ENCODE peak calls at places on chromosomes 12 and 14, in nine cellular contexts. A is H1; E is right atrium auricular region; B is mammary epithelial cell; Q is lung; N is SK-N-SH; D is AG04450; K is PC-3; J is CD8-positive, alpha-beta T cell. L is an unnamed sample.

GRCh38 chr14:31965735-31966598 is 111.1 kb upstream of the ARHGAP5 start:
- DNase-seq in J (no peak), N (no peak), A (no peak), K (peak), Q (no peak), B (peak), E (no peak), D (no peak), L (peak)

GRCh38 chr12:127340381-127340780 is 926.6 kb upstream of the TMEM132C start:
- DNase-seq in B (no peak), E (no peak), Q (no peak), J (no peak), D (no peak), K (no peak), A (no peak), N (no peak), L (no peak)

GRCh38 chr12:49527361-49528130 is 11.3 kb upstream of the KCNH3 start:
- DNase-seq in Q (no peak), A (no peak), J (no peak), N (no peak), K (no peak), D (no peak), E (no peak), B (no peak), L (no peak)

GRCh38 chr12:131366261-131366871 is 344.5 kb upstream of the SFSWAP start:
- DNase-seq in D (no peak), J (no peak), N (no peak), E (no peak), K (no peak), A (no peak), Q (no peak), B (no peak), L (no peak)

GRCh38 chr12:91182664-91183455 is at the start of gene DCN:
- DNase-seq in J (no peak), D (no peak), B (no peak), N (no peak), K (no peak), E (no peak), A (no peak), Q (no peak), L (no peak)

GRCh38 chr14:85281921-85282320 is 248.0 kb upstream of the FLRT2 start:
- DNase-seq in N (no peak), E (no peak), D (no peak), Q (no peak), J (no peak), K (no peak), B (no peak), A (no peak), L (no peak)

GRCh38 chr12:69290545-69291277 is 51.3 kb downstream of the CPSF6 start:
- DNase-seq in Q (peak), J (peak), E (peak), A (peak), N (peak), B (peak), K (peak), D (peak), L (peak)

GRCh38 chr14:98444077-98444476 is 827.9 kb downstream of the BCL11B start:
- DNase-seq in N (no peak), D (no peak), J (peak), Q (no peak), A (no peak), B (no peak), E (no peak), K (no peak), L (no peak)

GRCh38 chr14:34775922-34776321 is 61.5 kb upstream of the CFL2 start:
- DNase-seq in Q (no peak), N (no peak), B (no peak), E (no peak), D (no peak), K (no peak), J (no peak), A (no peak), L (no peak)

GRCh38 chr14:89848165-89848564 is 106.4 kb downstream of the EFCAB11 start:
- DNase-seq in K (no peak), J (no peak), B (no peak), A (no peak), Q (no peak), D (no peak), E (no peak), N (no peak), L (peak)

GRCh38 chr14:100417466-100417865 is 94.3 kb downstream of the SLC25A47 start:
- DNase-seq in J (no peak), D (peak), A (peak), Q (no peak), B (peak), N (peak), E (peak), K (peak), L (peak)

GRCh38 chr12:77190022-77190421 is 124.7 kb upstream of the E2F7 start:
- DNase-seq in J (no peak), Q (no peak), B (peak), D (peak), E (no peak), K (no peak), A (no peak), N (no peak), L (peak)

GRCh38 chr12:54413284-54414190 is 5.5 kb downstream of the ITGA5 start:
- DNase-seq in N (no peak), J (peak), A (no peak), B (no peak), Q (peak), E (no peak), D (no peak), K (no peak), L (peak)

GRCh38 chr12:89019439-89020120 is 332.7 kb downstream of the DUSP6 start:
- DNase-seq in J (peak), A (peak), E (peak), Q (peak), K (peak), D (peak), B (peak), N (peak), L (peak)

GRCh38 chr14:64800000-64800399 is 79.7 kb downstream of the SPTB start:
- DNase-seq in J (no peak), Q (peak), B (peak), A (no peak), E (no peak), K (peak), D (no peak), N (peak), L (peak)

GRCh38 chr14:105881021-105881930 is 354.9 kb downstream of the TMEM121 start:
- DNase-seq in K (no peak), A (no peak), B (no peak), D (no peak), J (peak), N (no peak), Q (no peak), E (no peak), L (no peak)

GRCh38 chr14:70392676-70393075 is 24.2 kb downstream of the SYNJ2BP start:
- DNase-seq in B (no peak), D (no peak), A (no peak), K (no peak), N (no peak), Q (no peak), E (no peak), J (no peak), L (no peak)

GRCh38 chr12:116735951-116736599 is 1.8 kb downstream of the SPRING1 start:
- DNase-seq in E (no peak), N (no peak), A (no peak), J (no peak), Q (peak), K (peak), D (no peak), B (no peak), L (no peak)

GRCh38 chr12:26621932-26622331 is 211.1 kb downstream of the ITPR2 start:
- DNase-seq in J (no peak), K (no peak), N (no peak), A (no peak), B (no peak), Q (no peak), E (no peak), D (no peak), L (no peak)

GRCh38 chr12:41277019-41277770 is 89.1 kb downstream of the PDZRN4 start:
- DNase-seq in K (peak), A (no peak), Q (no peak), N (peak), B (peak), D (peak), E (no peak), J (no peak), L (peak)

GRCh38 chr12:104599985-104600712 is 143.4 kb downstream of the CHST11 start:
- DNase-seq in K (no peak), Q (no peak), E (no peak), D (no peak), A (no peak), J (no peak), B (no peak), N (no peak), L (no peak)

GRCh38 chr12:27008070-27008469 is 6.1 kb downstream of the TM7SF3 start:
- DNase-seq in E (no peak), K (no peak), A (no peak), N (no peak), D (no peak), J (no peak), Q (no peak), B (no peak), L (no peak)

GRCh38 chr12:90938451-90938850 is 16.5 kb downstream of the CCER1 start:
- DNase-seq in D (no peak), Q (no peak), N (no peak), E (no peak), B (peak), J (no peak), K (peak), A (no peak), L (peak)

GRCh38 chr12:92993259-92993658 is 64.2 kb upstream of the EEA1 start:
- DNase-seq in N (no peak), J (no peak), D (no peak), E (no peak), K (no peak), Q (no peak), B (no peak), A (no peak), L (no peak)

GRCh38 chr14:25090716-25091454 is 40.9 kb upstream of the STXBP6 start:
- DNase-seq in D (no peak), A (no peak), B (peak), E (no peak), K (peak), Q (no peak), N (no peak), J (no peak), L (peak)

GRCh38 chr12:45575823-45576448 is 153.6 kb upstream of the ARID2 start:
- DNase-seq in B (no peak), N (no peak), A (no peak), J (no peak), D (no peak), E (no peak), Q (no peak), K (no peak), L (no peak)

GRCh38 chr12:42130670-42131402 is 13.8 kb downstream of the GXYLT1 start:
- DNase-seq in B (peak), N (no peak), Q (peak), J (no peak), E (peak), K (peak), D (no peak), A (no peak), L (peak)

GRCh38 chr12:132506730-132507538 is 17.0 kb downstream of the FBRSL1 start:
- DNase-seq in J (peak), K (no peak), D (peak), Q (peak), A (no peak), B (no peak), E (peak), N (peak), L (peak)

GRCh38 chr12:124369055-124369900 is 74.4 kb downstream of the RFLNA start:
- DNase-seq in Q (peak), D (peak), B (no peak), E (peak), A (no peak), N (peak), K (peak), J (no peak), L (peak)

GRCh38 chr12:57118711-57119271 is 7.6 kb upstream of the STAT6 start:
- DNase-seq in B (peak), A (no peak), N (no peak), Q (no peak), D (no peak), K (peak), E (no peak), J (no peak), L (no peak)

GRCh38 chr12:13120431-13120830 is 17.0 kb upstream of the GSG1 start:
- DNase-seq in D (no peak), B (no peak), K (no peak), A (no peak), E (no peak), N (no peak), J (no peak), Q (no peak), L (no peak)

GRCh38 chr12:124730455-124730932 is 133.2 kb downstream of the SCARB1 start:
- DNase-seq in Q (peak), N (no peak), E (no peak), B (no peak), K (peak), A (no peak), J (no peak), D (peak), L (no peak)

GRCh38 chr14:64549805-64550538 is at the start of gene PPP1R36:
- DNase-seq in J (peak), N (peak), Q (peak), E (peak), D (no peak), B (no peak), A (no peak), K (no peak), L (no peak)

GRCh38 chr14:94009767-94010166 is 12.7 kb downstream of the CCDC197 start:
- DNase-seq in E (no peak), A (no peak), K (peak), B (peak), Q (no peak), D (peak), J (no peak), N (no peak), L (no peak)

GRCh38 chr14:85087201-85087600 is 442.7 kb upstream of the FLRT2 start:
- DNase-seq in A (no peak), Q (no peak), D (peak), J (no peak), E (no peak), N (no peak), K (peak), B (peak), L (no peak)

GRCh38 chr12:46661161-46661845 is 164.5 kb downstream of the SLC38A4 start:
- DNase-seq in E (no peak), Q (no peak), B (peak), J (no peak), D (peak), K (peak), A (no peak), N (peak), L (peak)

DNA sequence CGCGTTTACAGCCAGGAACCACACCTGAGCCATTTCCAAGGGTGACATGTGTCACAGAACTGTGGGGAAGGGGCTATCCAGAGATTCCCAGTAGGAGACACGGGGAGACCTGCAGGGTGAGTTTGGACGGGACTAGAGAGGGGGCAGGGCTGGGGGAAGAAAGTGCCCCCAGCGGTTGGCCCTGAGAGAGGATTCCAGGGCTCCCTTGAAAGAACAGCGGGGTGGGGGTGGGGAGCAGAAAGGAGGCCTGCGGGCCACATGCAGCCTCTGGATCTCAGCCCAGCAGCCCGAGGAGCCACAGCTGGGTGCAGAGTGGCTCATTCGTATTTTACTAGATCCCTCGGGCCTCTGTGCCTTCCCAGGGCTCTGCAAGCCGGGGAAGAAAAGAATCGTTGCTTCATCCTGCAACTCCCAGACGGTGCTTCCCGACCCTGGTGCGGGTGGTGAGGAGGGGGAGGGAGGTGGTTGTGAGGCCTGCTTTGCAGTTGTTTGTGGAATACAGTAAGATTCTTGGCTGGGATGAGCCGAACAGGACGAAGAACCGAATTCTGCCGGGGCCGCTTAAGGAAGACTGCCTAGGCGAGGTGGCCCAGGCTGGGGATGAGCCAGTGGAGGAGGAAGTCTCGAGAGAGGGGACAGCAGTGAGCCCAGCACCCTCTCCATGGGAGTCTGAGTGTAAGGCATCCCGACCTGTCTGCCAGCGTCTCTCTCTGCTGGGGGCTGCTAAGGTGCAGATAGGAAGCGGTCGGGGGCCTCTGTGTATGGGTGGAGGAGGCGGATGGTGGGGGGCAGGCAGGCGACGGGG is 36.1 kb upstream of the ANKRD9 start:
- DNase-seq in A (no peak), D (peak), N (peak), B (no peak), E (no peak), Q (no peak), K (no peak), J (no peak), L (no peak)
- TF ChIP-seq CTCF in A (no peak), D (peak), N (no peak), B (peak), E (no peak), Q (no peak), K (no peak), J (no peak), L (peak)

DNA sequence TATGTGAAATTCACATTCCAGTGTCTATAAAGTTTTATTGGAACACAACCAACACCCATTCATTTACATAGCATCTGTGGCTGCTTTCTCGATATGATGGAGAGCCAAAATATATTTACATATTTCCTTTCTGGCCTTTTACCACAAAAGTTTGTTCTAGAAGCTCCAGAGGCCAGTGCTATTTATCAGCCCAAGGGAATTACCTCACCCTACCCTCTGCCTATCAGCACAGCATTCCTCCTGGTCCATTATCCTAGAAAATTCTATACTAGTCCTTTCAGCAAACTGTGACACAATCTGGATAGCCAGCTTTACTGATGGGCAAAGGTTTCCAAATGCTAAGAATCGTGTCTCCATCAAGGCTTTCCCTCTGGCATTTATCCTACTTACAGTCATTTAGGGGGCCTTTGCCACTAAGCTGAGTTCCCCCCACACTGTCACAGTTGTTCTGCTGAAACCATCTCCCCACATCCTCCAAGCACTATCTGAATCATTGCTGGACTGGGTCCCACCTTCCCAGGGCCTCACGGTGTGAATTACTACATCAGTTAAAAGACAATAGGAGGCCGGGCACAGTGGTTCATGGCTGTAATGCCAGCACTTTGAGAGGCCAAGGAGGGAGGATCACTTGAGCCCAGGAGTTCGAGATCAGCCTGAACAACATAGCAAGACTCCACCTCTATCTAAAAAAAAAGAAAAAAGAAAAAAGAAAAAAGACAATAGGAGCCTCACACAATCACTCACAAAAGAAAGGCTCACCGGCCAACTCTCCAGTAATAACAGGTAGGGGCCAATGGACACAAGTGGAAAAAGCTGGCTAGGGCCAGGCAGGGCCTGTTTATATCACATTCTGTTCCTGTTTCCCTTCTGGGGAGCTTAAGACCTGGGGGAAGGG is 12.1 kb downstream of the SYNE3 start:
- DNase-seq in N (no peak), D (no peak), K (no peak), J (no peak), Q (no peak), A (no peak), E (no peak), B (no peak), L (peak)
- H3K27ac ChIP-seq in N (no peak), D (peak), K (no peak), J (no peak), Q (no peak), A (no peak), E (no peak), B (no peak), L (no peak)

GRCh38 chr12:53222170-53223005 is 9.6 kb downstream of the RARG start:
- DNase-seq in K (no peak), J (no peak), N (peak), Q (no peak), D (no peak), E (no peak), A (no peak), B (no peak), L (no peak)
- H3K4me3 ChIP-seq in K (peak), J (no peak), N (peak), Q (no peak), D (peak), E (peak), A (peak), B (no peak), L (peak)

GRCh38 chr12:32679091-32679909 is at the start of gene DNM1L:
- DNase-seq in N (peak), E (peak), K (peak), Q (peak), B (peak), A (peak), D (peak), J (peak), L (peak)
- TF ChIP-seq CTCF in N (no peak), E (peak), K (no peak), Q (peak), B (peak), A (no peak), D (no peak), J (no peak), L (peak)

GRCh38 chr12:5648692-5649338 is 216.9 kb downstream of the NTF3 start:
- DNase-seq in A (peak), K (peak), J (no peak), E (peak), D (peak), N (no peak), Q (no peak), B (no peak), L (peak)
- H3K27ac ChIP-seq in A (no peak), K (no peak), J (no peak), E (no peak), D (no peak), N (no peak), Q (no peak), B (no peak), L (no peak)

L was measured in brain microvascular endothelial cell.